ENCODE peak calls at places on chromosome 3, in nine cellular contexts. Q is fibroblast of lung; A is dorsolateral prefrontal cortex; C is Peyer's patch; F is H9; K is OCI-LY7; O is CD8-positive, alpha-beta T cell; B is left ventricle myocardium inferior; E is psoas muscle. L is an unnamed sample.

GRCh38 chr3:68256635-68257034 is 602.2 kb upstream of the SUCLG2 start:
- DNase-seq in Q (no peak), A (no peak), C (peak), F (peak), K (peak), O (peak), B (no peak), E (no peak), L (no peak)

GRCh38 chr3:74883690-74884089 is 269.2 kb upstream of the CNTN3 start:
- DNase-seq in Q (no peak), A (no peak), C (no peak), F (peak), K (no peak), O (no peak), B (no peak), E (no peak), L (no peak)

GRCh38 chr3:5013021-5013906 is 34.0 kb downstream of the BHLHE40 start:
- DNase-seq in Q (peak), A (no peak), C (peak), F (peak), K (no peak), O (no peak), B (no peak), E (no peak), L (peak)

GRCh38 chr3:42730706-42731420 is 28.3 kb upstream of the HHATL start:
- DNase-seq in Q (no peak), A (no peak), C (peak), F (peak), K (no peak), O (no peak), B (no peak), E (no peak), L (no peak)

GRCh38 chr3:82163907-82164520 is 402.6 kb upstream of the GBE1 start:
- DNase-seq in Q (peak), A (no peak), C (no peak), F (no peak), K (peak), O (no peak), B (no peak), E (no peak), L (no peak)

GRCh38 chr3:32959370-32959769 is 7.9 kb downstream of the CCR4 start:
- DNase-seq in Q (no peak), A (no peak), C (no peak), F (peak), K (no peak), O (no peak), B (no peak), E (no peak), L (no peak)

GRCh38 chr3:127714151-127714571 is 41.4 kb downstream of the ABTB1 start:
- DNase-seq in Q (no peak), A (no peak), C (no peak), F (no peak), K (no peak), O (no peak), B (no peak), E (no peak), L (no peak)

GRCh38 chr3:43691120-43692002 is 623 bp downstream of the ABHD5 start:
- DNase-seq in Q (peak), A (peak), C (peak), F (peak), K (peak), O (peak), B (peak), E (peak), L (peak)

GRCh38 chr3:127541320-127541719 is 49.2 kb downstream of the TPRA1 start:
- DNase-seq in Q (no peak), A (no peak), C (no peak), F (no peak), K (no peak), O (no peak), B (no peak), E (no peak), L (no peak)

GRCh38 chr3:2578560-2578959 is 479.9 kb downstream of the CNTN4 start:
- DNase-seq in Q (no peak), A (no peak), C (no peak), F (no peak), K (no peak), O (no peak), B (no peak), E (no peak), L (no peak)

GRCh38 chr3:50303038-50303815 is at the start of gene HYAL1:
- DNase-seq in Q (no peak), A (no peak), C (peak), F (peak), K (no peak), O (no peak), B (peak), E (peak), L (no peak)

GRCh38 chr3:55724407-55724784 is 237.3 kb upstream of the WNT5A start:
- DNase-seq in Q (no peak), A (no peak), C (no peak), F (no peak), K (no peak), O (no peak), B (no peak), E (no peak), L (no peak)

GRCh38 chr3:41997702-41998551 is 36.0 kb upstream of the ULK4 start:
- DNase-seq in Q (no peak), A (no peak), C (no peak), F (peak), K (no peak), O (no peak), B (no peak), E (no peak), L (no peak)

GRCh38 chr3:182651461-182651860 is 141.8 kb upstream of the ATP11B start:
- DNase-seq in Q (no peak), A (no peak), C (no peak), F (no peak), K (no peak), O (no peak), B (no peak), E (no peak), L (no peak)

GRCh38 chr3:151798476-151798875 is 15.4 kb upstream of the AADAC start:
- DNase-seq in Q (peak), A (no peak), C (no peak), F (no peak), K (no peak), O (no peak), B (no peak), E (no peak), L (peak)

GRCh38 chr3:111368061-111368460 is 173.9 kb upstream of the CD96 start:
- DNase-seq in Q (no peak), A (no peak), C (no peak), F (no peak), K (no peak), O (no peak), B (no peak), E (no peak), L (no peak)

GRCh38 chr3:81929697-81930096 is 168.3 kb upstream of the GBE1 start:
- DNase-seq in Q (no peak), A (no peak), C (no peak), F (no peak), K (no peak), O (no peak), B (no peak), E (no peak), L (no peak)

GRCh38 chr3:170307998-170308398 is 49.5 kb upstream of the SKIL start:
- DNase-seq in Q (peak), A (no peak), C (no peak), F (no peak), K (no peak), O (no peak), B (no peak), E (no peak), L (peak)

GRCh38 chr3:186669378-186670084 is 3.7 kb downstream of the HRG start:
- DNase-seq in Q (no peak), A (no peak), C (no peak), F (no peak), K (peak), O (no peak), B (no peak), E (no peak), L (no peak)

GRCh38 chr3:186013312-186013711 is 75.5 kb upstream of the TRA2B start:
- DNase-seq in Q (no peak), A (peak), C (no peak), F (no peak), K (no peak), O (no peak), B (no peak), E (no peak), L (no peak)

GRCh38 chr3:61060421-61060861 is 190.8 kb downstream of the FHIT start:
- DNase-seq in Q (no peak), A (no peak), C (peak), F (no peak), K (no peak), O (no peak), B (no peak), E (no peak), L (no peak)

GRCh38 chr3:59605318-59605717 is 555.5 kb upstream of the CFAP20DC start:
- DNase-seq in Q (no peak), A (no peak), C (no peak), F (no peak), K (no peak), O (no peak), B (no peak), E (no peak), L (no peak)

GRCh38 chr3:65493371-65493882 is 545.3 kb downstream of the MAGI1 start:
- DNase-seq in Q (no peak), A (no peak), C (no peak), F (no peak), K (no peak), O (no peak), B (no peak), E (no peak), L (no peak)

GRCh38 chr3:48592519-48593087 is 2.5 kb downstream of the COL7A1 start:
- DNase-seq in Q (no peak), A (no peak), C (no peak), F (no peak), K (no peak), O (no peak), B (no peak), E (no peak), L (no peak)

GRCh38 chr3:142065344-142065743 is 84.0 kb downstream of the TFDP2 start:
- DNase-seq in Q (no peak), A (no peak), C (no peak), F (no peak), K (no peak), O (no peak), B (no peak), E (no peak), L (no peak)

GRCh38 chr3:52181543-52181942 is 16.4 kb upstream of the ALAS1 start:
- DNase-seq in Q (peak), A (no peak), C (no peak), F (no peak), K (no peak), O (no peak), B (no peak), E (no peak), L (no peak)

GRCh38 chr3:8416965-8417364 is 84.7 kb upstream of the LMCD1 start:
- DNase-seq in Q (peak), A (no peak), C (peak), F (peak), K (peak), O (peak), B (no peak), E (no peak), L (peak)

GRCh38 chr3:52132930-52133329 is 21.3 kb downstream of the POC1A start:
- DNase-seq in Q (no peak), A (no peak), C (no peak), F (no peak), K (no peak), O (no peak), B (no peak), E (no peak), L (no peak)

GRCh38 chr3:65967376-65967775 is 71.3 kb downstream of the MAGI1 start:
- DNase-seq in Q (no peak), A (peak), C (no peak), F (no peak), K (no peak), O (no peak), B (no peak), E (no peak), L (no peak)

GRCh38 chr3:128770387-128770786 is 44.4 kb downstream of the RAB7A start:
- DNase-seq in Q (no peak), A (no peak), C (no peak), F (no peak), K (no peak), O (no peak), B (no peak), E (no peak), L (no peak)

GRCh38 chr3:186220365-186220764 is 111.5 kb upstream of the ETV5 start:
- DNase-seq in Q (peak), A (no peak), C (no peak), F (no peak), K (no peak), O (no peak), B (no peak), E (no peak), L (no peak)

GRCh38 chr3:126460386-126460785 is 15.3 kb downstream of the ZXDC start:
- DNase-seq in Q (no peak), A (no peak), C (peak), F (no peak), K (no peak), O (no peak), B (no peak), E (peak), L (no peak)

GRCh38 chr3:129961142-129961541 is 13.4 kb upstream of the TRH start:
- DNase-seq in Q (no peak), A (peak), C (no peak), F (no peak), K (no peak), O (no peak), B (no peak), E (no peak), L (no peak)

GRCh38 chr3:127566801-127567200 is 23.7 kb downstream of the TPRA1 start:
- DNase-seq in Q (peak), A (no peak), C (no peak), F (no peak), K (no peak), O (no peak), B (no peak), E (no peak), L (no peak)

GRCh38 chr3:146581877-146582508 is 23.2 kb downstream of the PLSCR5 start:
- DNase-seq in Q (peak), A (no peak), C (no peak), F (no peak), K (no peak), O (no peak), B (no peak), E (no peak), L (peak)

GRCh38 chr3:146581080-146581601 is 24.0 kb downstream of the PLSCR5 start:
- DNase-seq in Q (no peak), A (no peak), C (no peak), F (no peak), K (no peak), O (no peak), B (no peak), E (no peak), L (no peak)

GRCh38 chr3:146574173-146574572 is 29.8 kb upstream of the PLSCR1 start:
- DNase-seq in Q (no peak), A (no peak), C (no peak), F (no peak), K (no peak), O (no peak), B (no peak), E (no peak), L (no peak)

DNA sequence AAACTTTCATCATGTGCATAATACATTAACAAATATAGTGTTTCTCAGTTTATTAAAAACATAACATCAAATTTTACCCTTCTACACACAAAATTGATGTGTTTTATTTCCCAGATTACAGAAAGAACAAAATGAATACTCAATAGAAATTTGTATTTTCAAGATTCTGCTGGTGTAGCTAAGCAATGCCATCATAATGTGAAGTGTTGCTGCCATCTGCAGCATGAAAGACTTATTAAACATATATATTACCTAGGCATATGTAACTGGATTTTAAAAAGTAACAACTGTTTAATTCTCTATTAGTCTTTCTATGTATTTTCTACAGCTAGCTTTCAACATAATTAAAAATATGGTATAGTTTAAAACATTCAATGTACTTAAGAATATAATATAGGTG is 27.5 kb downstream of the PLSCR5 start:
- DNase-seq in Q (peak), A (no peak), C (peak), F (no peak), K (peak), O (peak), B (no peak), E (no peak), L (peak)
- TF ChIP-seq CTCF in Q (peak), A (peak), C (no peak), F (peak), K (peak), O (peak), B (peak), E (peak), L (peak)

GRCh38 chr3:21531909-21532308 is 219.1 kb downstream of the ZNF385D start:
- DNase-seq in Q (no peak), A (no peak), C (no peak), F (no peak), K (no peak), O (no peak), B (no peak), E (no peak), L (no peak)

GRCh38 chr3:21524113-21524512 is 226.9 kb downstream of the ZNF385D start:
- DNase-seq in Q (peak), A (no peak), C (no peak), F (no peak), K (no peak), O (no peak), B (no peak), E (no peak), L (no peak)

GRCh38 chr3:21528291-21528690 is 222.7 kb downstream of the ZNF385D start:
- DNase-seq in Q (no peak), A (no peak), C (no peak), F (no peak), K (no peak), O (no peak), B (no peak), E (no peak), L (no peak)

GRCh38 chr3:21526461-21526860 is 224.5 kb downstream of the ZNF385D start:
- DNase-seq in Q (no peak), A (no peak), C (no peak), F (no peak), K (no peak), O (no peak), B (no peak), E (no peak), L (no peak)
- H3K27ac ChIP-seq in Q (no peak), A (no peak), C (no peak), F (no peak), K (no peak), O (no peak), B (no peak), E (no peak), L (no peak)

DNA sequence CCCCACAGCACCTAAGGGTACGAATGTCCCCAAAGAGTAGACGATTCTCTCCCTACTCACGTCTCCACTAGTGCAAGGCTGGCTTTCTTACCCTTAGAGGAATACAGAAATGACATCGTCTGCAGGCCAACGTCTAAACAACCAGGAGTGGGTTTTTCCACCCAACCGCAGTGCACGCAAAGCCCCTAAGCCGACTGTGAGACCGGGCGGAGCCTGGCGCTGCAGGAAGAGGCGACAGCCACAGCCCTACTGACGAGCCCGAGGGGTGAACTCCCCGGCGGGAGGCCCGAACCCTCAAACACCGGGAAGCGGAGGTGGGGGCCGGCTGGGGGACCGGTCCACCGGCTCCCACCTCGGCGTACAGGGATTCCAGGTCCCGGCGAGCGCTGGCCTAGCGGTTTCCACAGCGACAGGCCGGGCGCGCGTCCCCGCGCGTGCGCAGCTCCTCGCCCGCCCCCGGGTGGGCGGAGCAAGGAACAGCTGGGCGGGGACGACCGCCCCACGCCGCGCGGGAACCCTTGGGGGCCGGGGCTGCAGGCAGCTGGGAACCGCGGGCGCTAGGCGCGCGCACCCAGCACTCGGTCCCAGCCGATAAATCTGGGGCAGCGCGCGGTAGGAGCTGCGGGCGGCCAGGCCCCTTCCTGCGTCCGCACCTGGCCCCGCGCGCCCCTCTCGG is at the start of the genes CEP19 and PIGX:
- DNase-seq in Q (peak), A (peak), C (peak), F (peak), K (peak), O (peak), B (peak), E (peak), L (peak)
- TF ChIP-seq CTCF in Q (no peak), A (no peak), C (no peak), F (peak), K (no peak), O (no peak), B (peak), E (peak), L (no peak)

GRCh38 chr3:15783361-15783969 is 14.3 kb downstream of the ANKRD28 start:
- DNase-seq in Q (peak), A (no peak), C (no peak), F (no peak), K (no peak), O (no peak), B (no peak), E (no peak), L (no peak)
- H3K27ac ChIP-seq in Q (peak), A (no peak), C (no peak), F (no peak), K (no peak), O (no peak), B (no peak), E (no peak), L (peak)

GRCh38 chr3:179421500-179421899 is 29.8 kb downstream of the GNB4 start:
- DNase-seq in Q (peak), A (no peak), C (no peak), F (no peak), K (peak), O (no peak), B (no peak), E (no peak), L (peak)
- TF ChIP-seq CTCF in Q (peak), A (peak), C (no peak), F (peak), K (peak), O (no peak), B (peak), E (peak), L (peak)

GRCh38 chr3:100086401-100086800 is 27.9 kb downstream of the FILIP1L start:
- DNase-seq in Q (no peak), A (no peak), C (no peak), F (no peak), K (no peak), O (no peak), B (no peak), E (no peak), L (no peak)

GRCh38 chr3:100089802-100090668 is 24.3 kb downstream of the FILIP1L start:
- DNase-seq in Q (peak), A (no peak), C (no peak), F (peak), K (no peak), O (no peak), B (no peak), E (peak), L (peak)

GRCh38 chr3:100090669-100091005 is 23.7 kb downstream of the FILIP1L start:
- DNase-seq in Q (no peak), A (no peak), C (no peak), F (no peak), K (no peak), O (no peak), B (no peak), E (no peak), L (no peak)

GRCh38 chr3:100087203-100087602 is 27.1 kb downstream of the FILIP1L start:
- DNase-seq in Q (peak), A (no peak), C (no peak), F (no peak), K (no peak), O (no peak), B (no peak), E (no peak), L (peak)

GRCh38 chr3:100088735-100089368 is 25.4 kb downstream of the FILIP1L start:
- DNase-seq in Q (no peak), A (no peak), C (no peak), F (no peak), K (no peak), O (no peak), B (no peak), E (no peak), L (no peak)
- H3K27ac ChIP-seq in Q (no peak), A (no peak), C (no peak), F (no peak), K (no peak), O (no peak), B (no peak), E (peak), L (no peak)